ENCODE peak calls at places on chromosome 16, in nine cellular contexts. One of them, this sample, is unnamed.

GRCh38 chr16:84821728-84822676 is 2.2 kb downstream of the CRISPLD2 start:
- DNase-seq in GM13977: no peak
- DNase-seq in AG09309: no peak
- DNase-seq in AG04449: no peak
- DNase-seq in cardiac muscle cell: no peak
- DNase-seq in GM23338: no peak
- DNase-seq in A549: no peak
- DNase-seq in chondrocyte: no peak
- DNase-seq in left ventricle myocardium inferior: no peak
- DNase-seq in this sample: no peak

GRCh38 chr16:3599121-3599520 is 12.3 kb downstream of the SLX4 start:
- DNase-seq in A549: no peak
- DNase-seq in AG09309: no peak
- DNase-seq in GM23338: no peak
- DNase-seq in left ventricle myocardium inferior: no peak
- DNase-seq in GM13977: no peak
- DNase-seq in cardiac muscle cell: no peak
- DNase-seq in AG04449: no peak
- DNase-seq in chondrocyte: no peak
- DNase-seq in this sample: no peak

GRCh38 chr16:69712914-69713581 is 13.3 kb downstream of the NQO1 start:
- DNase-seq in left ventricle myocardium inferior: no peak
- DNase-seq in GM23338: no peak
- DNase-seq in GM13977: no peak
- DNase-seq in AG04449: no peak
- DNase-seq in chondrocyte: no peak
- DNase-seq in AG09309: no peak
- DNase-seq in A549: no peak
- DNase-seq in cardiac muscle cell: no peak
- DNase-seq in this sample: no peak

GRCh38 chr16:81460075-81460474 is 15.5 kb downstream of the CMIP start:
- DNase-seq in cardiac muscle cell: no peak
- DNase-seq in AG09309: no peak
- DNase-seq in chondrocyte: no peak
- DNase-seq in GM13977: no peak
- DNase-seq in GM23338: no peak
- DNase-seq in AG04449: no peak
- DNase-seq in left ventricle myocardium inferior: no peak
- DNase-seq in A549: no peak
- DNase-seq in this sample: no peak

GRCh38 chr16:81671738-81672597 is 107.1 kb upstream of the PLCG2 start:
- DNase-seq in AG09309: no peak
- DNase-seq in cardiac muscle cell: no peak
- DNase-seq in chondrocyte: no peak
- DNase-seq in GM13977: no peak
- DNase-seq in left ventricle myocardium inferior: no peak
- DNase-seq in A549: no peak
- DNase-seq in GM23338: no peak
- DNase-seq in AG04449: no peak
- DNase-seq in this sample: no peak

GRCh38 chr16:9706217-9706616 is 476.0 kb downstream of the GRIN2A start:
- DNase-seq in A549: no peak
- DNase-seq in AG09309: no peak
- DNase-seq in left ventricle myocardium inferior: no peak
- DNase-seq in cardiac muscle cell: no peak
- DNase-seq in AG04449: no peak
- DNase-seq in GM13977: no peak
- DNase-seq in GM23338: no peak
- DNase-seq in chondrocyte: no peak
- DNase-seq in this sample: no peak

GRCh38 chr16:26985100-26986065 is 81.3 kb upstream of the C16orf82 start:
- DNase-seq in left ventricle myocardium inferior: no peak
- DNase-seq in AG09309: no peak
- DNase-seq in chondrocyte: no peak
- DNase-seq in cardiac muscle cell: no peak
- DNase-seq in A549: no peak
- DNase-seq in GM23338: peak
- DNase-seq in GM13977: no peak
- DNase-seq in AG04449: no peak
- DNase-seq in this sample: no peak

GRCh38 chr16:84518804-84519341 is 14.4 kb upstream of the MEAK7 start:
- DNase-seq in AG04449: no peak
- DNase-seq in AG09309: no peak
- DNase-seq in A549: no peak
- DNase-seq in cardiac muscle cell: no peak
- DNase-seq in chondrocyte: no peak
- DNase-seq in GM13977: no peak
- DNase-seq in GM23338: no peak
- DNase-seq in left ventricle myocardium inferior: no peak
- DNase-seq in this sample: no peak

GRCh38 chr16:84500531-84500930 is 3.9 kb downstream of the MEAK7 start:
- DNase-seq in A549: no peak
- DNase-seq in chondrocyte: peak
- DNase-seq in left ventricle myocardium inferior: no peak
- DNase-seq in GM23338: no peak
- DNase-seq in GM13977: no peak
- DNase-seq in AG09309: no peak
- DNase-seq in AG04449: no peak
- DNase-seq in cardiac muscle cell: no peak
- DNase-seq in this sample: no peak

GRCh38 chr16:31333686-31334649 is 21.0 kb upstream of the ITGAX start:
- DNase-seq in chondrocyte: no peak
- DNase-seq in A549: peak
- DNase-seq in AG09309: no peak
- DNase-seq in left ventricle myocardium inferior: no peak
- DNase-seq in GM23338: peak
- DNase-seq in cardiac muscle cell: peak
- DNase-seq in AG04449: no peak
- DNase-seq in GM13977: peak
- DNase-seq in this sample: peak

GRCh38 chr16:17277981-17278381 is 192.8 kb downstream of the XYLT1 start:
- DNase-seq in chondrocyte: no peak
- DNase-seq in cardiac muscle cell: peak
- DNase-seq in AG09309: no peak
- DNase-seq in AG04449: no peak
- DNase-seq in GM23338: peak
- DNase-seq in GM13977: peak
- DNase-seq in A549: peak
- DNase-seq in left ventricle myocardium inferior: no peak
- DNase-seq in this sample: no peak

GRCh38 chr16:64428463-64428862 is 693.4 kb downstream of the CDH11 start:
- DNase-seq in chondrocyte: no peak
- DNase-seq in GM23338: no peak
- DNase-seq in A549: no peak
- DNase-seq in left ventricle myocardium inferior: no peak
- DNase-seq in AG04449: no peak
- DNase-seq in AG09309: peak
- DNase-seq in cardiac muscle cell: no peak
- DNase-seq in GM13977: no peak
- DNase-seq in this sample: peak

GRCh38 chr16:53053967-53054669 is 673 bp upstream of the CHD9 start:
- DNase-seq in left ventricle myocardium inferior: peak
- DNase-seq in GM13977: peak
- DNase-seq in chondrocyte: no peak
- DNase-seq in AG04449: no peak
- DNase-seq in GM23338: no peak
- DNase-seq in A549: no peak
- DNase-seq in cardiac muscle cell: no peak
- DNase-seq in AG09309: no peak
- DNase-seq in this sample: no peak

GRCh38 chr16:27240948-27241531 is 27.5 kb downstream of the NSMCE1 start:
- DNase-seq in AG09309: no peak
- DNase-seq in GM23338: no peak
- DNase-seq in GM13977: no peak
- DNase-seq in A549: no peak
- DNase-seq in chondrocyte: no peak
- DNase-seq in left ventricle myocardium inferior: no peak
- DNase-seq in AG04449: peak
- DNase-seq in cardiac muscle cell: no peak
- DNase-seq in this sample: no peak

GRCh38 chr16:30142672-30143346 is 19.8 kb upstream of the MAPK3 start:
- DNase-seq in GM23338: peak
- DNase-seq in GM13977: no peak
- DNase-seq in chondrocyte: no peak
- DNase-seq in cardiac muscle cell: no peak
- DNase-seq in AG09309: no peak
- DNase-seq in A549: no peak
- DNase-seq in AG04449: no peak
- DNase-seq in left ventricle myocardium inferior: no peak
- DNase-seq in this sample: no peak

GRCh38 chr16:1960665-1961630 is 1.6 kb downstream of the NDUFB10 start:
- DNase-seq in cardiac muscle cell: no peak
- DNase-seq in left ventricle myocardium inferior: no peak
- DNase-seq in AG09309: no peak
- DNase-seq in AG04449: no peak
- DNase-seq in GM13977: no peak
- DNase-seq in GM23338: no peak
- DNase-seq in A549: no peak
- DNase-seq in chondrocyte: no peak
- DNase-seq in this sample: no peak

GRCh38 chr16:89696598-89697128 is 4.8 kb downstream of the SPATA2L start:
- DNase-seq in chondrocyte: peak
- DNase-seq in A549: no peak
- DNase-seq in GM13977: peak
- DNase-seq in GM23338: no peak
- DNase-seq in left ventricle myocardium inferior: no peak
- DNase-seq in AG04449: no peak
- DNase-seq in AG09309: no peak
- DNase-seq in cardiac muscle cell: no peak
- DNase-seq in this sample: no peak

GRCh38 chr16:88276591-88276990 is 106.2 kb upstream of the ZNF469 start:
- DNase-seq in left ventricle myocardium inferior: peak
- DNase-seq in GM23338: no peak
- DNase-seq in A549: no peak
- DNase-seq in AG09309: no peak
- DNase-seq in chondrocyte: peak
- DNase-seq in cardiac muscle cell: no peak
- DNase-seq in AG04449: no peak
- DNase-seq in GM13977: no peak
- DNase-seq in this sample: no peak

GRCh38 chr16:88541831-88542230 is 28.4 kb upstream of the ZC3H18 start:
- DNase-seq in AG04449: no peak
- DNase-seq in GM13977: no peak
- DNase-seq in chondrocyte: no peak
- DNase-seq in AG09309: no peak
- DNase-seq in A549: no peak
- DNase-seq in GM23338: peak
- DNase-seq in left ventricle myocardium inferior: no peak
- DNase-seq in cardiac muscle cell: no peak
- DNase-seq in this sample: no peak

GRCh38 chr16:68510775-68511174 is 28.3 kb upstream of the ZFP90 start:
- DNase-seq in cardiac muscle cell: no peak
- DNase-seq in A549: no peak
- DNase-seq in chondrocyte: peak
- DNase-seq in GM23338: no peak
- DNase-seq in AG09309: no peak
- DNase-seq in GM13977: no peak
- DNase-seq in left ventricle myocardium inferior: no peak
- DNase-seq in AG04449: no peak
- DNase-seq in this sample: no peak

GRCh38 chr16:86509759-86510464 is 415 bp upstream of the FOXF1 start:
- DNase-seq in chondrocyte: no peak
- DNase-seq in GM23338: peak
- DNase-seq in AG09309: no peak
- DNase-seq in cardiac muscle cell: peak
- DNase-seq in AG04449: no peak
- DNase-seq in A549: no peak
- DNase-seq in GM13977: peak
- DNase-seq in left ventricle myocardium inferior: peak
- DNase-seq in this sample: no peak
- TF ChIP-seq CTCF in chondrocyte: no peak
- TF ChIP-seq CTCF in GM23338: no peak
- TF ChIP-seq CTCF in AG09309: no peak
- TF ChIP-seq CTCF in cardiac muscle cell: no peak
- TF ChIP-seq CTCF in AG04449: no peak
- TF ChIP-seq CTCF in A549: no peak
- TF ChIP-seq CTCF in GM13977: no peak
- TF ChIP-seq CTCF in left ventricle myocardium inferior: no peak
- TF ChIP-seq CTCF in this sample: no peak

GRCh38 chr16:18782697-18783429 is 7.3 kb downstream of the RPS15A start:
- DNase-seq in AG09309: no peak
- DNase-seq in GM23338: no peak
- DNase-seq in chondrocyte: no peak
- DNase-seq in cardiac muscle cell: no peak
- DNase-seq in AG04449: no peak
- DNase-seq in GM13977: no peak
- DNase-seq in A549: no peak
- DNase-seq in left ventricle myocardium inferior: no peak
- DNase-seq in this sample: no peak
- TF ChIP-seq CTCF in AG09309: no peak
- TF ChIP-seq CTCF in GM23338: no peak
- TF ChIP-seq CTCF in chondrocyte: no peak
- TF ChIP-seq CTCF in cardiac muscle cell: no peak
- TF ChIP-seq CTCF in AG04449: no peak
- TF ChIP-seq CTCF in GM13977: no peak
- TF ChIP-seq CTCF in A549: no peak
- TF ChIP-seq CTCF in left ventricle myocardium inferior: no peak
- TF ChIP-seq CTCF in this sample: no peak

GRCh38 chr16:50902457-50902856 is 160.6 kb downstream of the CYLD start:
- DNase-seq in AG09309: no peak
- DNase-seq in GM23338: peak
- DNase-seq in A549: no peak
- DNase-seq in chondrocyte: no peak
- DNase-seq in AG04449: no peak
- DNase-seq in left ventricle myocardium inferior: no peak
- DNase-seq in GM13977: no peak
- DNase-seq in cardiac muscle cell: peak
- DNase-seq in this sample: no peak
- TF ChIP-seq CTCF in AG09309: no peak
- TF ChIP-seq CTCF in GM23338: peak
- TF ChIP-seq CTCF in A549: no peak
- TF ChIP-seq CTCF in chondrocyte: no peak
- TF ChIP-seq CTCF in AG04449: no peak
- TF ChIP-seq CTCF in left ventricle myocardium inferior: no peak
- TF ChIP-seq CTCF in GM13977: no peak
- TF ChIP-seq CTCF in cardiac muscle cell: no peak
- TF ChIP-seq CTCF in this sample: peak

DNA sequence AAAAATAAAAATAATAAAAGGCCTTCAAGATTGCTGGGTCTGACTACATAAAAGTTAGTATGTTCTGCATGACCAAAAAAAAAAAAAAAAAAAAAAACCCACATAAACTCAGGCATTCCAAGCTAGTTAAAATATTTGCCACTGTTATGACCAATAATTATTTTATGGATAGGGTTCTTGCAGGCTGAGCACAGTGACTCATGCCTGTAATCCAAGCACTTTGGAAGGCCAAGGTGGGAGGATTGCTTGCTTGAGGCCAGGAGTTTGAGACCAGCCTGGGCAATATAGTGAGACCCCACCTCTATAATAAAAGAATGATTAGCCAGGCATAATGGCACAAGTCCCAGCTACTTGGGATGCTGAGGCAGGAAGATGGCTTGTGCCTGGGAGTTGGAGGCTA is 8.1 kb downstream of the SCNN1B start:
- DNase-seq in chondrocyte: no peak
- DNase-seq in AG09309: no peak
- DNase-seq in AG04449: no peak
- DNase-seq in cardiac muscle cell: no peak
- DNase-seq in GM13977: no peak
- DNase-seq in A549: no peak
- DNase-seq in left ventricle myocardium inferior: no peak
- DNase-seq in GM23338: no peak
- DNase-seq in this sample: no peak
- TF ChIP-seq CTCF in chondrocyte: no peak
- TF ChIP-seq CTCF in AG09309: no peak
- TF ChIP-seq CTCF in AG04449: no peak
- TF ChIP-seq CTCF in cardiac muscle cell: no peak
- TF ChIP-seq CTCF in GM13977: no peak
- TF ChIP-seq CTCF in A549: no peak
- TF ChIP-seq CTCF in left ventricle myocardium inferior: no peak
- TF ChIP-seq CTCF in GM23338: no peak
- TF ChIP-seq CTCF in this sample: no peak

GRCh38 chr16:67226804-67227566 is at the start of gene TMEM208:
- DNase-seq in GM13977: peak
- DNase-seq in GM23338: peak
- DNase-seq in cardiac muscle cell: peak
- DNase-seq in chondrocyte: peak
- DNase-seq in AG04449: peak
- DNase-seq in left ventricle myocardium inferior: peak
- DNase-seq in A549: peak
- DNase-seq in AG09309: peak
- DNase-seq in this sample: peak
- TF ChIP-seq CTCF in GM13977: peak
- TF ChIP-seq CTCF in GM23338: peak
- TF ChIP-seq CTCF in cardiac muscle cell: peak
- TF ChIP-seq CTCF in chondrocyte: peak
- TF ChIP-seq CTCF in AG04449: peak
- TF ChIP-seq CTCF in left ventricle myocardium inferior: peak
- TF ChIP-seq CTCF in A549: peak
- TF ChIP-seq CTCF in AG09309: peak
- TF ChIP-seq CTCF in this sample: peak

This sample was measured in bronchial epithelial cell.